ENCODE peak calls at places on chromosomes 6 and 20, in five cellular contexts. J is activated CD4-positive, alpha-beta T cell treated with anti-CD3 and anti-CD28 coated beads, Interleukin-2, amount 50 U/mL, for 1 hour; Z is stimulated activated CD4-positive, alpha-beta T cell treated with anti-CD3 and anti-CD28 coated beads, Interleukin-2, amount 100 ng/mL, for 24 hours; X is ovary; U is HTR-8/SVneo. I is an unnamed sample.

GRCh38 chr6:125974214-125974866 is 12.0 kb upstream of the TRMT11 start:
- DNase-seq in U (no peak), J (no peak), X (no peak), Z (no peak), I (no peak)

GRCh38 chr20:7094438-7094997 is 327.0 kb downstream of the BMP2 start:
- DNase-seq in U (no peak), J (no peak), X (no peak), Z (peak), I (no peak)

GRCh38 chr6:15089569-15090144 is 156.2 kb upstream of the JARID2 start:
- DNase-seq in J (no peak), U (no peak), X (no peak), Z (no peak), I (no peak)

GRCh38 chr6:128167552-128167951 is 266.7 kb upstream of the THEMIS start:
- DNase-seq in J (no peak), U (no peak), X (no peak), Z (no peak), I (no peak)

GRCh38 chr6:3939964-3940363 is 90.8 kb downstream of the FAM50B start:
- DNase-seq in U (no peak), J (no peak), Z (no peak), X (no peak), I (no peak)

GRCh38 chr6:169831450-169832246 is 80.2 kb downstream of the ERMARD start:
- DNase-seq in U (peak), X (peak), Z (peak), J (peak), I (peak)

GRCh38 chr6:15378864-15379263 is 133.0 kb downstream of the JARID2 start:
- DNase-seq in X (no peak), Z (no peak), U (no peak), J (no peak), I (no peak)

GRCh38 chr6:35484921-35485392 is 11.9 kb downstream of the TEAD3 start:
- DNase-seq in X (peak), U (peak), J (no peak), Z (no peak), I (no peak)